ENCODE peak calls at places on chromosomes 16 and 17, in six cellular contexts. One of them, this sample, is unnamed.
A peak's percentile ranks its signal among the peaks of the same experiment; 100 is the strongest.

GRCh38 chr16:48269011-48269410 is 21.7 kb upstream of the ABCC11 start:
- DNase-seq in A549: no peak
- DNase-seq in IMR-90: no peak
- DNase-seq in SK-N-SH: no peak
- DNase-seq in GM12878: no peak
- DNase-seq in K562: no peak
- DNase-seq in this sample: no peak

GRCh38 chr17:48925991-48926342 is 17.8 kb downstream of the UBE2Z start:
- DNase-seq in SK-N-SH: no peak
- DNase-seq in A549: no peak
- DNase-seq in GM12878: no peak
- DNase-seq in IMR-90: no peak
- DNase-seq in K562: no peak
- DNase-seq in this sample: no peak

GRCh38 chr16:6722786-6723185 is 609.9 kb upstream of the RBFOX1 start:
- DNase-seq in K562: no peak
- DNase-seq in SK-N-SH: no peak
- DNase-seq in IMR-90: no peak
- DNase-seq in A549: no peak
- DNase-seq in GM12878: no peak
- DNase-seq in this sample: no peak

GRCh38 chr16:64657316-64658011 is 464.4 kb downstream of the CDH11 start:
- DNase-seq in K562: no peak
- DNase-seq in IMR-90: peak; percentile 37
- DNase-seq in GM12878: no peak
- DNase-seq in SK-N-SH: no peak
- DNase-seq in A549: no peak
- DNase-seq in this sample: no peak

GRCh38 chr16:80299416-80299815 is 241.4 kb upstream of the DYNLRB2 start:
- DNase-seq in GM12878: no peak
- DNase-seq in IMR-90: no peak
- DNase-seq in A549: no peak
- DNase-seq in SK-N-SH: no peak
- DNase-seq in K562: no peak
- DNase-seq in this sample: no peak

GRCh38 chr17:51427259-51428255 is 167.2 kb downstream of the UTP18 start:
- DNase-seq in IMR-90: no peak
- DNase-seq in SK-N-SH: peak; percentile 42
- DNase-seq in GM12878: peak; percentile 26
- DNase-seq in A549: no peak
- DNase-seq in K562: no peak
- DNase-seq in this sample: no peak

GRCh38 chr17:79252886-79253285 is 178.3 kb downstream of the ENGASE start:
- DNase-seq in IMR-90: no peak
- DNase-seq in K562: no peak
- DNase-seq in GM12878: no peak
- DNase-seq in SK-N-SH: no peak
- DNase-seq in A549: no peak
- DNase-seq in this sample: no peak

GRCh38 chr16:17304814-17305169 is 166.0 kb downstream of the XYLT1 start:
- DNase-seq in SK-N-SH: no peak
- DNase-seq in A549: no peak
- DNase-seq in IMR-90: peak; percentile 5
- DNase-seq in K562: no peak
- DNase-seq in GM12878: no peak
- DNase-seq in this sample: no peak

GRCh38 chr17:67374329-67375053 is 2.6 kb upstream of the PITPNC1 start:
- DNase-seq in GM12878: no peak
- DNase-seq in IMR-90: peak; percentile 83
- DNase-seq in K562: peak; percentile 69
- DNase-seq in SK-N-SH: peak; percentile 89
- DNase-seq in A549: peak; percentile 91
- DNase-seq in this sample: peak; percentile 91

GRCh38 chr17:81471804-81472456 is 40.7 kb downstream of the ACTG1 start:
- DNase-seq in IMR-90: no peak
- DNase-seq in K562: peak; percentile 98
- DNase-seq in A549: peak; percentile 80
- DNase-seq in GM12878: no peak
- DNase-seq in SK-N-SH: peak; percentile 97
- DNase-seq in this sample: no peak

GRCh38 chr16:86142801-86143236 is 243.9 kb downstream of the IRF8 start:
- DNase-seq in IMR-90: no peak
- DNase-seq in GM12878: peak; percentile 38
- DNase-seq in SK-N-SH: no peak
- DNase-seq in K562: no peak
- DNase-seq in A549: no peak
- DNase-seq in this sample: no peak

GRCh38 chr17:65137076-65137935 is at the start of gene RGS9:
- DNase-seq in SK-N-SH: peak; percentile 97
- DNase-seq in IMR-90: peak; percentile 52
- DNase-seq in K562: peak; percentile 94
- DNase-seq in GM12878: peak; percentile 38
- DNase-seq in A549: peak; percentile 77
- DNase-seq in this sample: peak; percentile 93

GRCh38 chr16:66621973-66622372 is 17.5 kb downstream of the CMTM3 start:
- DNase-seq in A549: no peak
- DNase-seq in GM12878: no peak
- DNase-seq in IMR-90: no peak
- DNase-seq in SK-N-SH: no peak
- DNase-seq in K562: no peak
- DNase-seq in this sample: no peak

DNA sequence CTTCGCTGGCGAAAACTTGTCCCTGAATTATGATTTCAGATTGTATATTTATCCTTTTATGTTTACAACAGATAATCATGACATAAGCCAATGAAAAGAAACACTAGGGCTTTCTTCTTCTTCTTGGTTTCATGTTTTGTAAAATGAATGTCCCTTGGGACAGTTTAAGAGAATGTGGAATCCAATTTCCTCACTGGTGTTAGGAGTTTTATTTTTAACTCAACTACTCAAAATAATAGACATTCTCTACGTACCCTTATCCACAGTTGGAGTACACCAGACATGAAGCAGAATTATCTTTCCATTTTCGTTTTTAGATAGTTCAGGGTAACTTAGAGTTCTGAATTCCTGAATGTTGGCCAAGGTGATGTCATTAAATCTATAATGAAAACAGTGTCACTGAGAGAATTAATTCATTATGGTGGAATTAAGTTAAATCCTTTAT is 43.3 kb downstream of the IRX6 start:
- DNase-seq in SK-N-SH: no peak
- DNase-seq in K562: no peak
- DNase-seq in GM12878: no peak
- DNase-seq in A549: no peak
- DNase-seq in IMR-90: no peak
- DNase-seq in this sample: no peak
- TF ChIP-seq RFX5 in SK-N-SH: no peak
- TF ChIP-seq RFX5 in K562: no peak
- TF ChIP-seq RFX5 in GM12878: no peak
- TF ChIP-seq RFX5 in A549: no peak
- TF ChIP-seq RFX5 in IMR-90: no peak
- TF ChIP-seq RFX5 in this sample: no peak

DNA sequence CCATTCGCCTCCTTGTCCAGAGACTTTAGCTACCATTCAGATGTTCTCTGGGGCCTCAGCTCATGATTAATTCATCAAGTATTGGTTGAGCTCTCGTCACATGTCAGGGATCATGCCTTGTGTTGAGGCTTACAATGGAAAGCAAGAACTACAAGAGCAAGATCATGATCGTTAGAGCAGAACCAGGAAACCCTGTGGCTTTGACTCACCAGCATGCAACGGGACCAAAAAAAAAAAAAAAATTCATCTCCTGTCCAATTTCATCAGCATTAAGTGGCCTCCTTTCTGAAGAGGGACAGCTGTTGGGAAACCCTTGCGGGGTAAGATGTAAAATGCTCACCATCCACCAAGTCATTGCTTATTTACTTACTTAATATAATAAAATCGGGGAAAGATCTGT is 12.1 kb upstream of the USP10 start:
- DNase-seq in SK-N-SH: no peak
- DNase-seq in A549: no peak
- DNase-seq in K562: no peak
- DNase-seq in GM12878: peak; percentile 76
- DNase-seq in IMR-90: peak; percentile 96
- DNase-seq in this sample: no peak
- TF ChIP-seq RFX5 in SK-N-SH: no peak
- TF ChIP-seq RFX5 in A549: no peak
- TF ChIP-seq RFX5 in K562: no peak
- TF ChIP-seq RFX5 in GM12878: no peak
- TF ChIP-seq RFX5 in IMR-90: no peak
- TF ChIP-seq RFX5 in this sample: no peak

GRCh38 chr17:17605747-17606083 is 14.2 kb upstream of the PEMT start:
- DNase-seq in GM12878: no peak
- DNase-seq in K562: no peak
- DNase-seq in IMR-90: peak; percentile 58
- DNase-seq in SK-N-SH: no peak
- DNase-seq in A549: no peak
- DNase-seq in this sample: no peak

GRCh38 chr17:17612085-17613022 is 20.8 kb upstream of the PEMT start:
- DNase-seq in IMR-90: no peak
- DNase-seq in SK-N-SH: no peak
- DNase-seq in A549: no peak
- DNase-seq in GM12878: no peak
- DNase-seq in K562: no peak
- DNase-seq in this sample: no peak

GRCh38 chr17:17606416-17607000 is 15.0 kb upstream of the PEMT start:
- DNase-seq in SK-N-SH: no peak
- DNase-seq in A549: no peak
- DNase-seq in GM12878: no peak
- DNase-seq in IMR-90: no peak
- DNase-seq in K562: peak; percentile 65
- DNase-seq in this sample: no peak

GRCh38 chr17:17605083-17605746 is 13.7 kb upstream of the PEMT start:
- DNase-seq in IMR-90: no peak
- DNase-seq in A549: no peak
- DNase-seq in K562: no peak
- DNase-seq in GM12878: no peak
- DNase-seq in SK-N-SH: no peak
- DNase-seq in this sample: no peak

GRCh38 chr17:17609121-17609520 is 17.6 kb upstream of the PEMT start:
- DNase-seq in IMR-90: no peak
- DNase-seq in GM12878: no peak
- DNase-seq in SK-N-SH: no peak
- DNase-seq in A549: peak; percentile 51
- DNase-seq in K562: no peak
- DNase-seq in this sample: no peak
- TF ChIP-seq RFX5 in IMR-90: no peak
- TF ChIP-seq RFX5 in GM12878: no peak
- TF ChIP-seq RFX5 in SK-N-SH: no peak
- TF ChIP-seq RFX5 in A549: no peak
- TF ChIP-seq RFX5 in K562: no peak
- TF ChIP-seq RFX5 in this sample: no peak

GRCh38 chr16:14004031-14004718 is 66.9 kb upstream of the MRTFB start:
- DNase-seq in SK-N-SH: no peak
- DNase-seq in GM12878: no peak
- DNase-seq in A549: no peak
- DNase-seq in K562: no peak
- DNase-seq in IMR-90: no peak
- DNase-seq in this sample: no peak

GRCh38 chr16:14004719-14005315 is 66.3 kb upstream of the MRTFB start:
- DNase-seq in K562: no peak
- DNase-seq in IMR-90: no peak
- DNase-seq in SK-N-SH: no peak
- DNase-seq in GM12878: no peak
- DNase-seq in A549: no peak
- DNase-seq in this sample: no peak

GRCh38 chr16:14002416-14002815 is 68.7 kb upstream of the MRTFB start:
- DNase-seq in GM12878: no peak
- DNase-seq in K562: no peak
- DNase-seq in IMR-90: no peak
- DNase-seq in A549: no peak
- DNase-seq in SK-N-SH: no peak
- DNase-seq in this sample: no peak

GRCh38 chr16:14001521-14001920 is 69.6 kb upstream of the MRTFB start:
- DNase-seq in K562: no peak
- DNase-seq in GM12878: no peak
- DNase-seq in A549: no peak
- DNase-seq in IMR-90: no peak
- DNase-seq in SK-N-SH: no peak
- DNase-seq in this sample: no peak

GRCh38 chr16:14003119-14003570 is 68.0 kb upstream of the MRTFB start:
- DNase-seq in K562: peak; percentile 27
- DNase-seq in SK-N-SH: peak; percentile 81
- DNase-seq in GM12878: no peak
- DNase-seq in IMR-90: peak; percentile 72
- DNase-seq in A549: no peak
- DNase-seq in this sample: peak; percentile 68
- TF ChIP-seq RFX5 in K562: no peak
- TF ChIP-seq RFX5 in SK-N-SH: no peak
- TF ChIP-seq RFX5 in GM12878: no peak
- TF ChIP-seq RFX5 in IMR-90: no peak
- TF ChIP-seq RFX5 in A549: no peak
- TF ChIP-seq RFX5 in this sample: no peak

GRCh38 chr16:83842755-83843507 is 35.2 kb downstream of the HSBP1 start:
- DNase-seq in K562: no peak
- DNase-seq in GM12878: no peak
- DNase-seq in SK-N-SH: no peak
- DNase-seq in A549: no peak
- DNase-seq in IMR-90: no peak
- DNase-seq in this sample: no peak

GRCh38 chr16:83843657-83844056 is 35.9 kb downstream of the HSBP1 start:
- DNase-seq in A549: no peak
- DNase-seq in SK-N-SH: no peak
- DNase-seq in GM12878: no peak
- DNase-seq in K562: no peak
- DNase-seq in IMR-90: no peak
- DNase-seq in this sample: no peak

GRCh38 chr16:83840060-83840617 is 32.4 kb downstream of the HSBP1 start:
- DNase-seq in SK-N-SH: no peak
- DNase-seq in GM12878: no peak
- DNase-seq in IMR-90: no peak
- DNase-seq in K562: no peak
- DNase-seq in A549: no peak
- DNase-seq in this sample: no peak

GRCh38 chr16:83839561-83839960 is 31.8 kb downstream of the HSBP1 start:
- DNase-seq in GM12878: no peak
- DNase-seq in SK-N-SH: no peak
- DNase-seq in A549: no peak
- DNase-seq in K562: no peak
- DNase-seq in IMR-90: no peak
- DNase-seq in this sample: no peak

GRCh38 chr16:83842291-83842690 is 34.5 kb downstream of the HSBP1 start:
- DNase-seq in A549: no peak
- DNase-seq in SK-N-SH: no peak
- DNase-seq in GM12878: no peak
- DNase-seq in K562: no peak
- DNase-seq in IMR-90: no peak
- DNase-seq in this sample: no peak
- TF ChIP-seq RFX5 in A549: no peak
- TF ChIP-seq RFX5 in SK-N-SH: no peak
- TF ChIP-seq RFX5 in GM12878: no peak
- TF ChIP-seq RFX5 in K562: no peak
- TF ChIP-seq RFX5 in IMR-90: no peak
- TF ChIP-seq RFX5 in this sample: no peak

GRCh38 chr17:76468634-76469010 is 1.2 kb downstream of the AANAT start:
- DNase-seq in K562: no peak
- DNase-seq in A549: no peak
- DNase-seq in GM12878: no peak
- DNase-seq in SK-N-SH: no peak
- DNase-seq in IMR-90: no peak
- DNase-seq in this sample: no peak
- TF ChIP-seq RFX5 in K562: no peak
- TF ChIP-seq RFX5 in A549: no peak
- TF ChIP-seq RFX5 in GM12878: no peak
- TF ChIP-seq RFX5 in SK-N-SH: no peak
- TF ChIP-seq RFX5 in IMR-90: no peak
- TF ChIP-seq RFX5 in this sample: no peak

GRCh38 chr16:77307764-77308561 is 108.8 kb downstream of the SYCE1L start:
- DNase-seq in GM12878: no peak
- DNase-seq in K562: no peak
- DNase-seq in IMR-90: peak; percentile 50
- DNase-seq in A549: peak; percentile 73
- DNase-seq in SK-N-SH: no peak
- DNase-seq in this sample: no peak
- TF ChIP-seq RFX5 in GM12878: no peak
- TF ChIP-seq RFX5 in K562: no peak
- TF ChIP-seq RFX5 in IMR-90: no peak
- TF ChIP-seq RFX5 in A549: no peak
- TF ChIP-seq RFX5 in SK-N-SH: no peak
- TF ChIP-seq RFX5 in this sample: no peak

This sample was measured in H1.